ENCODE peak calls at places on chromosomes 12 and 14, in six cellular contexts. R is H1, W is GM12892, Z is GM12878, K is K562, M is HepG2. U is an unnamed sample.

GRCh38 chr12:6950401-6950801 is 755 bp upstream of the PTPN6 start:
- DNase-seq in W (no peak), Z (no peak), R (no peak), M (no peak), K (no peak), U (no peak)

GRCh38 chr14:80850197-80850814 is 91.2 kb downstream of the CEP128 start:
- DNase-seq in W (no peak), M (peak), R (no peak), Z (no peak), K (peak), U (no peak)

GRCh38 chr14:103716091-103716801 is 636 bp downstream of the ZFYVE21 start:
- DNase-seq in W (peak), K (peak), R (no peak), M (no peak), Z (no peak), U (peak)

GRCh38 chr12:47722926-47723631 is 2.2 kb downstream of the ENDOU start:
- DNase-seq in Z (no peak), M (no peak), W (no peak), K (no peak), R (no peak), U (no peak)

GRCh38 chr14:59228416-59228815 is 39.9 kb downstream of the DAAM1 start:
- DNase-seq in Z (no peak), W (no peak), K (no peak), R (no peak), M (no peak), U (no peak)

GRCh38 chr12:62689042-62689839 is 222.6 kb downstream of the MON2 start:
- DNase-seq in M (no peak), W (no peak), Z (no peak), R (no peak), K (no peak), U (no peak)

GRCh38 chr12:43104524-43104923 is 447.5 kb downstream of the ADAMTS20 start:
- DNase-seq in R (no peak), K (no peak), W (no peak), M (no peak), Z (no peak), U (no peak)

GRCh38 chr14:103708750-103709187 is 6.5 kb downstream of the XRCC3 start:
- DNase-seq in Z (no peak), M (no peak), R (no peak), K (no peak), W (no peak), U (no peak)

GRCh38 chr14:76917158-76917596 is 91.0 kb downstream of the LRRC74A start:
- DNase-seq in Z (no peak), M (peak), W (no peak), K (peak), R (peak), U (no peak)

GRCh38 chr12:116376354-116377193 is 99.1 kb upstream of the MED13L start:
- DNase-seq in M (no peak), Z (no peak), W (no peak), K (no peak), R (no peak), U (no peak)

GRCh38 chr12:78726854-78727253 is 137.7 kb upstream of the SYT1 start:
- DNase-seq in Z (no peak), M (no peak), R (no peak), K (no peak), W (no peak), U (no peak)

DNA sequence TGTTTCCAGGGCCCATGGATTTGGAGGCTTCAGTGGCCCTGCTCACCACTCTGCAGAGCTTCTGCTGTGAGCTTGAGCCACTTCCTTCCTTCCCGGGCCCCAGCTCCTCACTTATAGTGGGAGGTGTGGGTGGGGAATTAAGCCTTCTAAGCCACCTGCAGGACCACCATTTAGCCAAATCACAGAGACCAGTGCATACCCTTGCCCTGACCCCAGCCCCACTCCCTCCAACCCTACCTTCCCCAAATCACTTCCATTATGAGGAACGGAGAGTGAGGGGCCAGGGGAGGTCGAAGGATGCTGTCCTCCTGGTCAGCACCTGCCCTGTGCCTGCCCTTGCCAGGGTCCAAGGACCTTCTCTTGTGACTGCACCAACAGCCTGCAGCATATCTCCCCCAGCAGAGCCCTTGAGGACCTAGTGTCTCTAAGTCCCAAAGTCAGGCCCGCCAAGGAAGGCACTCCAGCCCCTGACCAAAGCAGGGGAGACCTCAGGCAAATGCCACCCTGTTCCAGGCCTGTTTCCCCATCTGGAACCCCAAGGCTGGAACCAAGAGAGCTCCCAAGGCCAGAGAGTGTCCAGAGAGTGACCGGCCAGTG is 278.3 kb upstream of the RTL1 start:
- DNase-seq in R (no peak), K (no peak), Z (no peak), M (no peak), W (no peak), U (no peak)
- TF ChIP-seq TAF1 in R (no peak), K (no peak), Z (no peak), M (no peak), W (no peak), U (no peak)

DNA sequence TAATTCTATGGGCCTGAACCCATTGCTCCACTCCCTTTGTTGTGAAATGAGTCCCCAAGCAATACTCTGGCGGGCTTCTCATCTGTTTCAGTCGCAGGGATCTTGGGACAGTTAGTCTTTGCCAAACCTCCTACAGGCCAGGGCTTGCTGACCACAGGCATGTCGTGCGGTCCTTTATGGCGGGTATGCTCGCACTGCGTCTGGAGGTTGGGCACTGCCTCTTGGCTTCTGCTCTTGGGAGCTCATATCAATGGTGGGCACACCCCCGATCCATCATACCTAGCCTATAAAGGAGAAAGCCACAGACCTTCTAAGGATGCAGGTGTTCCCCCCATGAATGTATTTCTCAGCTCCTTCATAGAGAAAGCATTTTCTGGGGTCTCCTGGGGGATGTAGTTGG is 99.3 kb downstream of the AACS start:
- DNase-seq in R (no peak), K (no peak), M (no peak), Z (no peak), W (no peak), U (no peak)
- TF ChIP-seq POLR2A in R (no peak), K (no peak), M (no peak), Z (no peak), W (no peak), U (no peak)

DNA sequence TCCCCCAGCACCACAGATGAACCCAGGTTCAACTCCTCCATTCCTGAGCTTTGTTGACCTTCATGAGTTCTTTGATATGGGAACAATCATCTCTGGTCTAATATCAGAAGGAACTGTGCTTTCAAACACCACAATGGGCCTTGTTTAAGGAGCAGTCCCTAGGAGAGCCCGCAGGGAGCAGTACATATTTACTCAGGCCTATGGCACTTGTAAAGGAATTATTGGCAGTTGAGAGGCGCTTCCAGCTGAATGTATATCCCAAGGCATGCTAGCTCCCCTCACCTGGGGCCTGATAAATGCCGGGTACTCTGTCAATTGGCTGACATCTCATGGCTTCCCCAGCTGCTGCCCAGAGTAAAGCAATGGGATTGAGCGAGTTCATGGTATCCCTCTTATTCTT is 76.2 kb downstream of the ZFP36L1 start:
- DNase-seq in W (no peak), R (no peak), Z (no peak), K (no peak), M (peak), U (no peak)
- TF ChIP-seq TAF1 in W (no peak), R (no peak), Z (no peak), K (no peak), M (no peak), U (no peak)

GRCh38 chr12:56189336-56189917 is at the start of gene SMARCC2:
- DNase-seq in Z (peak), W (peak), K (peak), M (peak), R (peak), U (peak)
- TF ChIP-seq POLR2A in Z (peak), W (peak), K (peak), M (peak), R (peak), U (peak)

DNA sequence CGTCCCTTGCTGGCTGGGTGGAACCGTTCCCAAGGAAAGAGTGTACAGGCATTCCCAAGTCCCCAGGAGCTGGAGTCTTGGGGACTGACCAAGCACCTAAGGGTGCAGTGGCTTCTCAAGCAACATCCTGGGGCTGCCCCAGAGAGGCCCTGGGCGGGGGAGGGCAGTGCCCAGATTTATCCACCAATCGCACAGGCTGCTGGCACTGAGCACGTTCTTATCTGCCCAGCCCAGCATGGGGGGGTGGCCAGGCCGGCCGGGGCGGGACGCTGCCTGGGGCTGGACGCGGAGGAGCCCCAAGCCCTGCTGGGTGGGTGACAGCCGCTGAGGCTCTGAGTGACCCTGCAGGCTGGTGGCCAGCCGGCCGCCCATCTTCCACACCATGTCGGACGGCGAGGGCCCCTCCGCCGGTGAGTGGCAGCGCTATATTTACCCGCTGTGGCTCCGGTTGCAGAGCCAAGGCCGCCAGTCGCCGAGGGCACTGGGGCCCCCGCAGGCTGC is 53.4 kb downstream of the CYP46A1 start:
- DNase-seq in R (no peak), M (no peak), Z (no peak), K (no peak), W (no peak), U (no peak)
- TF ChIP-seq TAF1 in R (no peak), M (no peak), Z (no peak), K (no peak), W (no peak), U (no peak)

GRCh38 chr14:105491366-105492006 is 440 bp downstream of the TEDC1 start:
- DNase-seq in Z (peak), W (peak), R (no peak), M (peak), K (peak), U (peak)
- TF ChIP-seq POLR2A in Z (no peak), W (no peak), R (no peak), M (no peak), K (peak), U (no peak)

GRCh38 chr12:69068431-69068830 is 135.5 kb upstream of the CPM start:
- DNase-seq in M (peak), K (no peak), W (no peak), Z (no peak), R (no peak), U (no peak)
- TF ChIP-seq TAF1 in M (no peak), K (no peak), W (no peak), Z (no peak), R (no peak), U (no peak)

GRCh38 chr14:95125156-95125555 is 32.2 kb downstream of the DICER1 start:
- DNase-seq in W (no peak), R (no peak), K (no peak), M (no peak), Z (no peak), U (no peak)
- TF ChIP-seq POLR2A in W (no peak), R (no peak), K (no peak), M (no peak), Z (no peak), U (no peak)